ENCODE peak calls at places on chromosome 14, in four cellular contexts. R, O, H and Q are unnamed samples.

GRCh38 chr14:100488057-100488456 is 99.2 kb downstream of the BEGAIN start:
- DNase-seq in R (no peak), O (no peak), H (no peak), Q (no peak)

GRCh38 chr14:84468153-84468552 is 1061.8 kb upstream of the FLRT2 start:
- DNase-seq in R (no peak), O (no peak), H (peak; percentile 11), Q (no peak)

GRCh38 chr14:78152246-78153068 is 17.7 kb upstream of the NRXN3 start:
- DNase-seq in R (no peak), O (no peak), H (no peak), Q (no peak)

GRCh38 chr14:101276309-101277091 is 284.8 kb upstream of the DIO3 start:
- DNase-seq in R (no peak), O (no peak), H (peak; percentile 67), Q (no peak)

GRCh38 chr14:68182492-68182891 is 362.9 kb downstream of the RAD51B start:
- DNase-seq in R (no peak), O (no peak), H (no peak), Q (no peak)

GRCh38 chr14:95519699-95520098 is 3.2 kb upstream of the SYNE3 start:
- DNase-seq in R (no peak), O (no peak), H (peak; percentile 78), Q (no peak)

GRCh38 chr14:24398943-24399801 is at the start of gene NYNRIN:
- DNase-seq in R (no peak), O (no peak), H (peak; percentile 16), Q (peak; percentile 73)

GRCh38 chr14:104140213-104140462 is 1.8 kb downstream of the KIF26A start:
- DNase-seq in R (no peak), O (no peak), H (no peak), Q (no peak)

GRCh38 chr14:23041729-23042128 is 283 bp upstream of the PSMB11 start:
- DNase-seq in R (no peak), O (no peak), H (no peak), Q (no peak)

GRCh38 chr14:106841701-106842100 is 1315.3 kb downstream of the TMEM121 start:
- DNase-seq in R (no peak), O (no peak), H (no peak), Q (no peak)

GRCh38 chr14:56414231-56414630 is 165.4 kb upstream of the TMEM260 start:
- DNase-seq in R (no peak), O (no peak), H (no peak), Q (no peak)

GRCh38 chr14:53855127-53855526 is 101.5 kb downstream of the BMP4 start:
- DNase-seq in R (no peak), O (peak; percentile 96), H (no peak), Q (no peak)

GRCh38 chr14:72010474-72010873 is 78.2 kb downstream of the RGS6 start:
- DNase-seq in R (no peak), O (no peak), H (no peak), Q (no peak)

GRCh38 chr14:95229749-95230148 is 72.4 kb upstream of the DICER1 start:
- DNase-seq in R (no peak), O (peak; percentile 35), H (no peak), Q (no peak)

GRCh38 chr14:32403688-32404087 is 74.6 kb downstream of the AKAP6 start:
- DNase-seq in R (no peak), O (no peak), H (peak; percentile 74), Q (no peak)

GRCh38 chr14:59028476-59029202 is 159.8 kb upstream of the DAAM1 start:
- DNase-seq in R (peak; percentile 23), O (peak; percentile 39), H (peak; percentile 94), Q (peak; percentile 63)

GRCh38 chr14:103296007-103296406 is 38.0 kb upstream of the EIF5 start:
- DNase-seq in R (no peak), O (peak; percentile 46), H (peak; percentile 59), Q (no peak)

GRCh38 chr14:88005050-88005481 is at the start of gene GPR65:
- DNase-seq in R (no peak), O (no peak), H (no peak), Q (no peak)

GRCh38 chr14:77284066-77284855 is 13.3 kb upstream of the NGB start:
- DNase-seq in R (no peak), O (no peak), H (no peak), Q (no peak)

DNA sequence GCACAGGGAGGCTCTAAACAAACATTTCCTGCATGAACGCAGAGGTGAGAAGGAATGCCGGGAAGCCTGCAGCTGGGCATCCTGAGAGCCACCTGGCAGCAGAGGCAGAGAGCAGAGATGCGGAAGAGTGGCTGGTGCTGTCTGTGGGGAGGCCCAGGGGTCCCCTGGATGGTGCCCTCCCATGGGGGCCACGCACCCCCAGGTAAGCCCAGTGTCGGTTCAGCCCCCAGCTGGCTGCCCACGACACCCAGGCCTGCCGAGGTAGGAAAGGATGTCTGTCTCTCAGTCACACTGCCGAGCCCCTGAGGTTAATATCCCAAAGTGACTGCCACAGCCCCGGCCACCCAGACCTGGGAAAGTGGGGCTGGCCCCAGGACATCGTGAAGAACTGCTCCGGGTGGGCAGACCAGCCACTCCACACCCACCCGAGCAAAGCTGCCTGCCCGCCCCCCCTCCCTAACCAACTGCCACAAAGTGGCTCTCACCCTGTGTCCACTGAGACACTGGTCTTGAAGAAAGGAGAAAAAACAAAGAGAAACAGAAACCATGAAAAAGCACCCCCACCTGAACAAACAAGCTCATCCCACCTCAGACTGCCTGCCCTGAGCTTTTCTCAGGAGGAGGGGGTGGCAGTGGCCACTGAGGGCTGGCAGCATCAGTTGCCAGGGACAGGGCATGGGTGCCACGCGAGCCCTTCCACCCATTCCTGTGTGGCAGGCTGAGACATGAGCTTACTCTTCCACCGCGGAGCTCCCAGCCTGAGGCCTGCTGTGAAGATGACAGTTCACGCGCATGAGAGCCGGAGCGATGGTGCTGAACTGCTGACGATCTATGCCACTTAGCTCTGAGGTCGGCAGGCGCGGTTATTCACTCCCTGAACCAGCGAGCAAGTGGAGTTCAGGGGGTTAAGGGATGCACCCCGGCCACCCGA is 40.8 kb downstream of the CCDC88C start:
- DNase-seq in R (no peak), O (no peak), H (no peak), Q (no peak)
- H4K20me1 ChIP-seq in R (peaks cover 31% of the 10 kb centered on the region), O (peaks cover 13% of the 10 kb centered on the region), H (no peaks in the 10 kb centered on the region), Q (peaks cover 2% of the 10 kb centered on the region)

GRCh38 chr14:105346880-105347586 is 32.5 kb downstream of the PACS2 start:
- DNase-seq in R (no peak), O (no peak), H (no peak), Q (no peak)

GRCh38 chr14:105348945-105349699 is 34.6 kb downstream of the PACS2 start:
- DNase-seq in R (no peak), O (no peak), H (no peak), Q (no peak)

GRCh38 chr14:105349992-105350391 is 35.4 kb downstream of the PACS2 start:
- DNase-seq in R (no peak), O (no peak), H (no peak), Q (no peak)

GRCh38 chr14:105347587-105347968 is 33.0 kb downstream of the PACS2 start:
- DNase-seq in R (no peak), O (no peak), H (no peak), Q (no peak)

GRCh38 chr14:105348169-105348944 is 33.8 kb downstream of the PACS2 start:
- DNase-seq in R (no peak), O (no peak), H (no peak), Q (no peak)
- H4K20me1 ChIP-seq in R (peaks cover 4% of the 10 kb centered on the region), O (peaks cover 3% of the 10 kb centered on the region), H (peaks cover 47% of the 10 kb centered on the region), Q (no peaks in the 10 kb centered on the region)

GRCh38 chr14:93323597-93323992 is 9.2 kb downstream of the BTBD7 start:
- DNase-seq in R (no peak), O (no peak), H (no peak), Q (no peak)
- H4K20me1 ChIP-seq in R (peaks cover 2% of the 10 kb centered on the region), O (peaks cover 25% of the 10 kb centered on the region), H (peaks cover 89% of the 10 kb centered on the region), Q (no peaks in the 10 kb centered on the region)

DNA sequence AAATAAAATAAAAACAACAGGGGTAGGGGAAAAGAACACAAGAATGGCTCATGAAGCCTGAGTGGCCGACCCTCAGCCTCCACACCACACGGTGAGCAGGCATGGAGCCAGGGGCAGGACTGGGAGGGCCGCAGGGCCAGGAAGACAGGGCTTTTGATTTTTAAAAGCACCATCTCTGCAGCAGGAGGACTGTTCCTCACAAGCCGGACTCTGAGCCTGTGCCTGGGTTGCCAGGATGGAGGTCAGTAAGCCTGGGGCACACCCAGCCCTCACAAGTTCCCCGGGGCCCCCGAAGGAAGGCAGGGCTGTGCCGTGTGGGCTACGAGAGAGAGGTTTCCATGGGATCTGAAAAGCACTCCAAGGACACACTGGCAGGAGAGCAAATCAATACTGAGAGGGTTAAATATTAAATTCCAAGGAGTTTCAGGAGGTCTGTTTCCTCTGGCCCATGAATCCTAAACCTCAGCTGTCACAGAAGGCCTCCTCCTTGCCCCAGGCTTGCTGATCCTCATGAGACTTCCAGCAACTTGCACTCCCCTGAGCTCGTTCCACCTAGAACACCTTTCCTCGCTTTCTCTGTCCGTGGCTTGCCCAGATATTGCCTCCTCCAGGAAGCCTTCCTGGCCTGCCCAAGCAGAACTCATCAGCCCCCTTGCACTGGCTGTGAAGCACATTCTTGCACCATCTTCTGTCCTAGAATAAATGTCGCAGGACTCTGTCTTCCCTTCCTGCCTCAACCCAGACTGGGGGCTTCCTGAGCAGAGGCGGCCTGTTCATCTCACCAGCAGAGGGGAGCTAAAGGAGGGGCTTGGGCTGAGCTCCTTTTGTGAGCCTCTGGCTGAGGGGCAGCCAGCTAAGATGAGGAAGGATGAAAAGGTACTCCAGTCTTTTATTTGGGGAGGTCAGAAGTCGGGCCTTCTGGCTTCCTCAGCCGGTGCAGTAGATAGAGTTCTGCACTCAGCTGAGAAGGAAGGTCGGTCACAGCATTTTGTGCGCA is 64.6 kb downstream of the CCDC88C start:
- DNase-seq in R (no peak), O (no peak), H (no peak), Q (no peak)
- H4K20me1 ChIP-seq in R (peaks cover 4% of the 10 kb centered on the region), O (no peaks in the 10 kb centered on the region), H (no peaks in the 10 kb centered on the region), Q (no peaks in the 10 kb centered on the region)

GRCh38 chr14:51658441-51659173 is 6.9 kb downstream of the FRMD6 start:
- DNase-seq in R (no peak), O (no peak), H (no peak), Q (no peak)
- H4K20me1 ChIP-seq in R (no peaks in the 10 kb centered on the region), O (no peaks in the 10 kb centered on the region), H (peaks cover 98% of the 10 kb centered on the region), Q (no peaks in the 10 kb centered on the region)

GRCh38 chr14:64510825-64511679 is 6.5 kb downstream of the ZBTB1 start:
- DNase-seq in R (no peak), O (peak; percentile 64), H (peak; percentile 35), Q (peak; percentile 39)

GRCh38 chr14:64510127-64510808 is 5.7 kb downstream of the ZBTB1 start:
- DNase-seq in R (no peak), O (no peak), H (no peak), Q (no peak)

GRCh38 chr14:64507376-64508156 is 3.0 kb downstream of the ZBTB1 start:
- DNase-seq in R (no peak), O (no peak), H (peak; percentile 48), Q (no peak)

GRCh38 chr14:64508215-64508776 is 3.7 kb downstream of the ZBTB1 start:
- DNase-seq in R (no peak), O (no peak), H (no peak), Q (no peak)

GRCh38 chr14:64509036-64509435 is 4.5 kb downstream of the ZBTB1 start:
- DNase-seq in R (peak; percentile 21), O (peak; percentile 59), H (no peak), Q (peak; percentile 67)
- H4K20me1 ChIP-seq in R (peaks cover 3% of the 10 kb centered on the region), O (peaks cover 39% of the 10 kb centered on the region), H (peaks cover 87% of the 10 kb centered on the region), Q (no peaks in the 10 kb centered on the region)